ENCODE peak calls at places on chromosomes 12 and 14, in five cellular contexts. One of them, this sample, is unnamed.

GRCh38 chr12:102314821-102315220 is 117.2 kb upstream of the PMCH start:
- DNase-seq in left ventricle myocardium inferior: no peak
- DNase-seq in activated T-cell treated with anti-CD3 and anti-CD28 coated beads, Interleukin-2, amount 50 U/mL, for 72 hours: no peak
- DNase-seq in NCI-H1694: no peak
- DNase-seq in fibroblast of mammary gland: no peak
- DNase-seq in this sample: no peak

GRCh38 chr12:13443498-13443897 is 247.0 kb downstream of the EMP1 start:
- DNase-seq in NCI-H1694: no peak
- DNase-seq in left ventricle myocardium inferior: peak; percentile 69
- DNase-seq in fibroblast of mammary gland: no peak
- DNase-seq in activated T-cell treated with anti-CD3 and anti-CD28 coated beads, Interleukin-2, amount 50 U/mL, for 72 hours: no peak
- DNase-seq in this sample: no peak

GRCh38 chr12:131117438-131118245 is 163.9 kb downstream of the ADGRD1 start:
- DNase-seq in activated T-cell treated with anti-CD3 and anti-CD28 coated beads, Interleukin-2, amount 50 U/mL, for 72 hours: no peak
- DNase-seq in left ventricle myocardium inferior: no peak
- DNase-seq in NCI-H1694: no peak
- DNase-seq in fibroblast of mammary gland: no peak
- DNase-seq in this sample: no peak

GRCh38 chr14:35875296-35875695 is 49.2 kb downstream of the BRMS1L start:
- DNase-seq in activated T-cell treated with anti-CD3 and anti-CD28 coated beads, Interleukin-2, amount 50 U/mL, for 72 hours: no peak
- DNase-seq in fibroblast of mammary gland: peak; percentile 8
- DNase-seq in left ventricle myocardium inferior: no peak
- DNase-seq in NCI-H1694: no peak
- DNase-seq in this sample: no peak

GRCh38 chr12:113555226-113555625 is 83.6 kb upstream of the LHX5 start:
- DNase-seq in NCI-H1694: no peak
- DNase-seq in activated T-cell treated with anti-CD3 and anti-CD28 coated beads, Interleukin-2, amount 50 U/mL, for 72 hours: no peak
- DNase-seq in left ventricle myocardium inferior: no peak
- DNase-seq in fibroblast of mammary gland: no peak
- DNase-seq in this sample: no peak

GRCh38 chr12:31874961-31875608 is 84.1 kb upstream of the RESF1 start:
- DNase-seq in left ventricle myocardium inferior: peak; percentile 55
- DNase-seq in NCI-H1694: no peak
- DNase-seq in activated T-cell treated with anti-CD3 and anti-CD28 coated beads, Interleukin-2, amount 50 U/mL, for 72 hours: peak; percentile 72
- DNase-seq in fibroblast of mammary gland: peak; percentile 85
- DNase-seq in this sample: no peak

GRCh38 chr14:70208380-70208779 is 19.6 kb upstream of the SLC8A3 start:
- DNase-seq in fibroblast of mammary gland: no peak
- DNase-seq in NCI-H1694: no peak
- DNase-seq in activated T-cell treated with anti-CD3 and anti-CD28 coated beads, Interleukin-2, amount 50 U/mL, for 72 hours: no peak
- DNase-seq in left ventricle myocardium inferior: no peak
- DNase-seq in this sample: no peak

GRCh38 chr12:55934343-55934742 is 3.4 kb downstream of the DGKA start:
- DNase-seq in activated T-cell treated with anti-CD3 and anti-CD28 coated beads, Interleukin-2, amount 50 U/mL, for 72 hours: no peak
- DNase-seq in fibroblast of mammary gland: peak; percentile 67
- DNase-seq in NCI-H1694: no peak
- DNase-seq in left ventricle myocardium inferior: no peak
- DNase-seq in this sample: no peak

GRCh38 chr12:112906712-112907414 is at the start of gene OAS1:
- DNase-seq in activated T-cell treated with anti-CD3 and anti-CD28 coated beads, Interleukin-2, amount 50 U/mL, for 72 hours: peak; percentile 26
- DNase-seq in fibroblast of mammary gland: peak; percentile 35
- DNase-seq in left ventricle myocardium inferior: no peak
- DNase-seq in NCI-H1694: no peak
- DNase-seq in this sample: no peak

GRCh38 chr14:60648934-60649814 is at the start of gene SIX1:
- DNase-seq in activated T-cell treated with anti-CD3 and anti-CD28 coated beads, Interleukin-2, amount 50 U/mL, for 72 hours: no peak
- DNase-seq in fibroblast of mammary gland: peak; percentile 91
- DNase-seq in left ventricle myocardium inferior: peak; percentile 38
- DNase-seq in NCI-H1694: peak; percentile 83
- DNase-seq in this sample: no peak

GRCh38 chr12:120999191-121000120 is 16.8 kb downstream of the C12orf43 start:
- DNase-seq in left ventricle myocardium inferior: no peak
- DNase-seq in NCI-H1694: no peak
- DNase-seq in activated T-cell treated with anti-CD3 and anti-CD28 coated beads, Interleukin-2, amount 50 U/mL, for 72 hours: no peak
- DNase-seq in fibroblast of mammary gland: peak; percentile 25
- DNase-seq in this sample: no peak

GRCh38 chr12:77053259-77053658 is 12.1 kb downstream of the E2F7 start:
- DNase-seq in fibroblast of mammary gland: no peak
- DNase-seq in left ventricle myocardium inferior: no peak
- DNase-seq in activated T-cell treated with anti-CD3 and anti-CD28 coated beads, Interleukin-2, amount 50 U/mL, for 72 hours: no peak
- DNase-seq in NCI-H1694: no peak
- DNase-seq in this sample: no peak

GRCh38 chr12:55762646-55763045 is 19.7 kb downstream of the GDF11 start:
- DNase-seq in fibroblast of mammary gland: no peak
- DNase-seq in left ventricle myocardium inferior: no peak
- DNase-seq in NCI-H1694: no peak
- DNase-seq in activated T-cell treated with anti-CD3 and anti-CD28 coated beads, Interleukin-2, amount 50 U/mL, for 72 hours: no peak
- DNase-seq in this sample: no peak

GRCh38 chr12:128933926-128934325 is 80.6 kb downstream of the GLT1D1 start:
- DNase-seq in fibroblast of mammary gland: no peak
- DNase-seq in activated T-cell treated with anti-CD3 and anti-CD28 coated beads, Interleukin-2, amount 50 U/mL, for 72 hours: no peak
- DNase-seq in NCI-H1694: no peak
- DNase-seq in left ventricle myocardium inferior: no peak
- DNase-seq in this sample: no peak

GRCh38 chr14:58752782-58753181 is 115.0 kb downstream of the DACT1 start:
- DNase-seq in fibroblast of mammary gland: no peak
- DNase-seq in NCI-H1694: peak; percentile 52
- DNase-seq in activated T-cell treated with anti-CD3 and anti-CD28 coated beads, Interleukin-2, amount 50 U/mL, for 72 hours: no peak
- DNase-seq in left ventricle myocardium inferior: peak; percentile 77
- DNase-seq in this sample: no peak

GRCh38 chr12:30764251-30764650 is 9.5 kb upstream of the CAPRIN2 start:
- DNase-seq in NCI-H1694: peak; percentile 88
- DNase-seq in fibroblast of mammary gland: no peak
- DNase-seq in left ventricle myocardium inferior: no peak
- DNase-seq in activated T-cell treated with anti-CD3 and anti-CD28 coated beads, Interleukin-2, amount 50 U/mL, for 72 hours: no peak
- DNase-seq in this sample: no peak

GRCh38 chr12:130703733-130704375 is 12.2 kb downstream of the RIMBP2 start:
- DNase-seq in NCI-H1694: no peak
- DNase-seq in fibroblast of mammary gland: no peak
- DNase-seq in activated T-cell treated with anti-CD3 and anti-CD28 coated beads, Interleukin-2, amount 50 U/mL, for 72 hours: no peak
- DNase-seq in left ventricle myocardium inferior: no peak
- DNase-seq in this sample: no peak

GRCh38 chr12:120006248-120006975 is 17.4 kb downstream of the BICDL1 start:
- DNase-seq in left ventricle myocardium inferior: no peak
- DNase-seq in NCI-H1694: no peak
- DNase-seq in activated T-cell treated with anti-CD3 and anti-CD28 coated beads, Interleukin-2, amount 50 U/mL, for 72 hours: peak; percentile 62
- DNase-seq in fibroblast of mammary gland: no peak
- DNase-seq in this sample: no peak